ENCODE peak calls at places on chromosomes 11 and 22, in eight cellular contexts. D is CD8-positive, alpha-beta memory T cell; W is tibial artery; Q is transverse colon; F is psoas muscle; V is heart left ventricle; J is heart right ventricle; I is HCT116. P is an unnamed sample. For H3K36me3, the result is how much of the 10 kb centered on the place peaks cover.

GRCh38 chr22:22242488-22242887 is 2.1 kb upstream of the VPREB1 start:
- DNase-seq in W (no peak), I (no peak), Q (no peak), J (no peak), F (no peak), V (no peak), D (no peak), P (no peak)

GRCh38 chr22:27840436-27840835 is 38.9 kb upstream of the MN1 start:
- DNase-seq in I (no peak), Q (no peak), V (no peak), J (no peak), W (no peak), D (no peak), F (no peak), P (no peak)

GRCh38 chr22:27391092-27391770 is 410.3 kb downstream of the MN1 start:
- DNase-seq in V (peak), F (peak), Q (no peak), J (peak), W (peak), D (no peak), I (no peak), P (peak)

GRCh38 chr11:116173506-116173905 is 599.3 kb downstream of the BUD13 start:
- DNase-seq in V (no peak), W (no peak), J (no peak), F (no peak), D (no peak), I (no peak), Q (no peak), P (no peak)

GRCh38 chr11:131195801-131196517 is 174.5 kb upstream of the NTM start:
- DNase-seq in V (peak), I (no peak), Q (peak), J (peak), D (no peak), W (no peak), F (no peak), P (peak)

GRCh38 chr11:55826919-55827318 is at the start of gene OR5L2:
- DNase-seq in W (no peak), D (no peak), V (no peak), I (no peak), Q (no peak), J (no peak), F (no peak), P (no peak)

GRCh38 chr11:64561984-64562722 is 28.9 kb upstream of the SLC22A12 start:
- DNase-seq in I (no peak), J (no peak), V (no peak), W (no peak), Q (no peak), F (no peak), D (no peak), P (no peak)

GRCh38 chr11:32154275-32154674 is 63.4 kb downstream of the RCN1 start:
- DNase-seq in V (no peak), F (no peak), D (no peak), J (no peak), I (peak), Q (no peak), W (no peak), P (no peak)

GRCh38 chr11:626475-627272 is at the start of gene SCT:
- DNase-seq in D (no peak), W (no peak), V (peak), J (no peak), Q (no peak), I (no peak), F (no peak), P (no peak)

GRCh38 chr11:93059074-93059957 is 89.9 kb downstream of the MTNR1B start:
- DNase-seq in D (no peak), W (no peak), V (no peak), Q (no peak), I (no peak), F (no peak), J (no peak), P (peak)

GRCh38 chr11:15163136-15163535 is 48.4 kb downstream of the INSC start:
- DNase-seq in D (no peak), Q (no peak), W (no peak), J (no peak), F (no peak), I (no peak), V (no peak), P (no peak)

GRCh38 chr11:1155274-1155693 is 2.5 kb upstream of the MUC5AC start:
- DNase-seq in V (no peak), Q (no peak), J (no peak), D (no peak), F (no peak), I (no peak), W (no peak), P (no peak)

GRCh38 chr22:50444663-50445062 is 30.2 kb downstream of the SBF1 start:
- DNase-seq in W (no peak), Q (peak), F (peak), D (no peak), V (no peak), I (peak), J (no peak), P (peak)

GRCh38 chr11:75562048-75562835 is at the start of gene SERPINH1:
- DNase-seq in J (peak), V (peak), F (peak), D (peak), Q (peak), W (peak), I (peak), P (peak)

GRCh38 chr11:57345555-57346151 is 7.5 kb downstream of the P2RX3 start:
- DNase-seq in Q (peak), W (peak), F (peak), J (peak), D (peak), V (peak), I (peak), P (peak)

GRCh38 chr11:19474954-19475811 is 234.4 kb upstream of the E2F8 start:
- DNase-seq in W (no peak), V (no peak), F (no peak), J (no peak), Q (no peak), D (no peak), I (no peak), P (peak)

GRCh38 chr11:66189031-66189745 is 79.3 kb upstream of the RAB1B start:
- DNase-seq in D (no peak), W (no peak), I (no peak), Q (no peak), J (no peak), V (no peak), F (no peak), P (no peak)

DNA sequence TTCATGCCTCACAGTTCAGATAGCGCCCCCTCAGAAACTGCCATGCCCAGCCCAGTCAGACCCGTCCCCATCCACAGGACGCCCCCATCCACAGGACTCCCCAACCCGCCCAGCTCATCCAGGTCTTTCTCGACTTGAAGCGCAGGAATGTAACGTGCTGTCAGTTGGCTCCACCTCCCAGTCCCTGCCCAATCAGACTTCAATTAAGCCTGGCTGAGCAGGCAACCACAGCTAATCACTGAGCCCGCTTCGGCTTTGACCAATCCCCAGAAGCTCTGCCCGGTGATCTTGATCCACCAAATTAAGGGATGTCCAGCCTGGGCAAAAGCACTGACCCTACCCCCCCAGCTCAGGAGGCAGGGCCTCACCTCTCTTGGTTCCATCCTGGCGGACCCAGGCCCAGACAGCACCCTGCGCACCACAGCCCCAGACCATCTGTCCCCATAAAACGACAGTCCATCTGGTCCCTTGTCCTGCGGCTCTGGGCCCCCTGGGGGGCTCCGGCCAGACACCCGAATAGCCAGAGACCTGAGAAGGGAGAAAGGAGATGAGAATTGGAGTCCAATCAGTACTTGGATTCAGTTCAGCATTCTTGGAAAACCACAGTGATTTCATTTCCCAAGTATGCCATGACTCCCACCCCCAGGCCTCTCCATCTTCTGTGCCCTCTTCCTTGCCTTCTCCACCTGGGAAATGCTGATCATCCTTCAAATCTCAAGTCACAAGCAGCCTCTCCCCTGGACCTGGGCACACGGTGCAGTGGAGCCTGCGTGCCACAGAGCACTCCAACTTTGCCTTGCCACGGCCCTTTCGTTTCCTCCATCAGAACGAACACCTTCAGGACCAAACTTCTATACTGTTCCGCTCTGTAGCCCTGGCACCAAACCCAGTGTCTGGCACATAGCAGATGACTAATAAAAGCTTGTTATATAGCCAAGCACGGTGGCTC is 10.7 kb upstream of the MFNG start:
- DNase-seq in D (no peak), Q (no peak), W (no peak), V (no peak), F (no peak), I (no peak), J (no peak), P (no peak)
- H3K36me3 ChIP-seq in D (under half), Q (under half), W (under half), V (under half), F (under half), I (under half), J (under half), P (under half)

GRCh38 chr11:119324124-119324665 is 7.3 kb upstream of the MCAM start:
- DNase-seq in J (no peak), V (no peak), I (no peak), Q (no peak), W (no peak), F (no peak), D (no peak), P (no peak)

GRCh38 chr11:119320593-119321524 is 3.9 kb upstream of the MCAM start:
- DNase-seq in W (peak), J (peak), I (no peak), D (no peak), F (peak), Q (peak), V (peak), P (no peak)

GRCh38 chr11:119323532-119324033 is 6.7 kb upstream of the MCAM start:
- DNase-seq in J (no peak), D (peak), W (peak), F (peak), I (peak), Q (peak), V (peak), P (peak)

GRCh38 chr11:119322921-119323531 is 6.1 kb upstream of the MCAM start:
- DNase-seq in Q (no peak), W (no peak), I (no peak), F (no peak), D (no peak), V (no peak), J (no peak), P (no peak)

GRCh38 chr11:119322360-119322739 is 5.4 kb upstream of the MCAM start:
- DNase-seq in F (no peak), V (no peak), W (no peak), Q (no peak), I (no peak), D (no peak), J (no peak), P (no peak)
- H3K4me3 ChIP-seq in F (peak), V (peak), W (peak), Q (no peak), I (no peak), D (no peak), J (peak), P (no peak)

GRCh38 chr11:68782711-68783110 is 31.4 kb upstream of the TESMIN start:
- DNase-seq in J (no peak), V (no peak), I (no peak), W (no peak), Q (no peak), D (no peak), F (no peak), P (no peak)
- H3K36me3 ChIP-seq in J (under half), V (half or more), I (under half), W (half or more), Q (under half), D (under half), F (half or more), P (half or more)

DNA sequence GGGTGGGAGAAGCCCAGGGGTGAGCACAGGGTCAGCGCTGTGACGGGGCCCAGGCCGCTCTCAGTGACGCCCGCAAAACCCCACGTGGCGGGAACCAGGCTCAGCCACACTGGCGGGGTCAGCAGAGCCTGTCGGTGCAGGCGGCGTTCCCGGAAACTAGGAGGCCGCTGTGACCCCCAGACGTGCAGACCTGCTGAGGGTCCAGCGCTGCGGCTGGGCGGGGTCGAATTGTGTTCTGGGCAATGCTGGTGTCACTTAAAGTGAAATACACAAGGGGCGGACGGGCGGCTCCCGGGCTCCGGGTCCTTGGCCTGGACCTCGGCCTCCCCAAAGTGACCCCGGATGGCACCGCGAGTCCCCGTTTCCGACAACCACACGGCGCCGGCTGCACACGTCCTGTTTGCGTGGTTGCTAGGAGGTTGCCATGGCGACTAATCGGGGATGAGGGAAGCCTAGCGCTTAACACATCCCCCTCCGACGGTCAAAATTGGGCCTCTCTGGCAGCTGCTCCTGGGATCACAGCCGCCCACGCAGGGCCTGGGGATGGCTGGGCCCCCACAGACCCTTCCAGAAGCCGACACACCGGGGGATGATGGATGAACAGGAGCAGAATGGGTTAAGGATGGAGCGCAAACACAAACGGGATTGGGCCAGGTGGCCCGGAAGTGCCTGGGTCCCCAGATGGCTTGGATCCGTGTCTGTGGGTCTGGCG is 81.7 kb upstream of the PRR5 start:
- DNase-seq in J (peak), F (peak), V (peak), I (no peak), W (peak), Q (peak), D (peak), P (peak)
- H3K4me3 ChIP-seq in J (peak), F (no peak), V (peak), I (no peak), W (no peak), Q (no peak), D (peak), P (no peak)

GRCh38 chr11:68276864-68277263 is 5.1 kb upstream of the C11orf24 start:
- DNase-seq in D (no peak), W (no peak), J (no peak), Q (no peak), F (no peak), V (no peak), I (no peak), P (no peak)

GRCh38 chr11:68279676-68280075 is 7.9 kb upstream of the C11orf24 start:
- DNase-seq in J (no peak), Q (no peak), F (no peak), D (peak), V (no peak), I (no peak), W (no peak), P (no peak)

GRCh38 chr11:68273056-68273738 is 1.4 kb upstream of the C11orf24 start:
- DNase-seq in D (no peak), W (no peak), V (no peak), I (no peak), F (no peak), J (no peak), Q (no peak), P (peak)

GRCh38 chr11:68271781-68272608 is at the start of gene C11orf24:
- DNase-seq in W (peak), V (peak), F (peak), I (peak), D (peak), Q (peak), J (peak), P (peak)

GRCh38 chr11:68275721-68276488 is 4.1 kb upstream of the C11orf24 start:
- DNase-seq in I (peak), J (no peak), F (no peak), V (no peak), D (peak), W (no peak), Q (no peak), P (no peak)
- H3K36me3 ChIP-seq in I (under half), J (under half), F (under half), V (under half), D (under half), W (under half), Q (under half), P (under half)

DNA sequence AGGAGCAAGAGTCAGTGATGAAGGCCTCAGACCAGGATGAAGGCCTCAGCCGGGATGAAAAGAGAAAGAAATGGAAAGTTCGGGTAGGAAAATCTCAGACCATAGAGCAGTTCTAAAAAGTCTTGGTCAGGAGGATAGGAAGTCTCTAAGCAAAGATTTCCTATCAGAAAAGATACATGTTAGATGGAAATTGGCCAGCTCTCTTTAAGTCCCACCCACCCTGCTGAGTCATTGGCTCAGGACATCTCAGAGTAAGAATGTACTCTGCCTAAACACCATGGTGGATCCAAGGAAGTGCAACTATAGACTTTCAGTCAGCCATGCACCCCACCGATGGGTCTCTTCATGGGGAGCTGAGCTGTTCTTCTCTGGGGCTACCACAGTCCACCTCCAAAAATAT is 4.4 kb downstream of the OR8B3 start:
- DNase-seq in V (no peak), F (no peak), W (no peak), J (no peak), D (no peak), I (no peak), Q (no peak), P (no peak)
- H3K4me3 ChIP-seq in V (no peak), F (no peak), W (no peak), J (no peak), D (no peak), I (no peak), Q (no peak), P (no peak)

GRCh38 chr11:47783087-47783610 is 16.0 kb upstream of the FNBP4 start:
- DNase-seq in D (no peak), V (no peak), Q (no peak), I (no peak), F (no peak), J (no peak), W (no peak), P (no peak)

GRCh38 chr11:47784785-47785381 is 17.7 kb upstream of the FNBP4 start:
- DNase-seq in J (no peak), I (no peak), F (no peak), W (no peak), D (no peak), Q (no peak), V (no peak), P (no peak)

GRCh38 chr11:47791774-47792173 is 24.6 kb upstream of the FNBP4 start:
- DNase-seq in J (no peak), I (no peak), D (no peak), W (no peak), V (no peak), F (no peak), Q (no peak), P (no peak)

GRCh38 chr11:47786373-47786772 is 19.2 kb upstream of the FNBP4 start:
- DNase-seq in F (peak), D (no peak), Q (no peak), I (no peak), V (peak), W (no peak), J (peak), P (no peak)

GRCh38 chr11:47788181-47788580 is 21.0 kb upstream of the FNBP4 start:
- DNase-seq in D (no peak), I (no peak), J (no peak), W (no peak), Q (no peak), V (no peak), F (no peak), P (no peak)
- H3K36me3 ChIP-seq in D (under half), I (half or more), J (under half), W (half or more), Q (under half), V (half or more), F (half or more), P (half or more)

DNA sequence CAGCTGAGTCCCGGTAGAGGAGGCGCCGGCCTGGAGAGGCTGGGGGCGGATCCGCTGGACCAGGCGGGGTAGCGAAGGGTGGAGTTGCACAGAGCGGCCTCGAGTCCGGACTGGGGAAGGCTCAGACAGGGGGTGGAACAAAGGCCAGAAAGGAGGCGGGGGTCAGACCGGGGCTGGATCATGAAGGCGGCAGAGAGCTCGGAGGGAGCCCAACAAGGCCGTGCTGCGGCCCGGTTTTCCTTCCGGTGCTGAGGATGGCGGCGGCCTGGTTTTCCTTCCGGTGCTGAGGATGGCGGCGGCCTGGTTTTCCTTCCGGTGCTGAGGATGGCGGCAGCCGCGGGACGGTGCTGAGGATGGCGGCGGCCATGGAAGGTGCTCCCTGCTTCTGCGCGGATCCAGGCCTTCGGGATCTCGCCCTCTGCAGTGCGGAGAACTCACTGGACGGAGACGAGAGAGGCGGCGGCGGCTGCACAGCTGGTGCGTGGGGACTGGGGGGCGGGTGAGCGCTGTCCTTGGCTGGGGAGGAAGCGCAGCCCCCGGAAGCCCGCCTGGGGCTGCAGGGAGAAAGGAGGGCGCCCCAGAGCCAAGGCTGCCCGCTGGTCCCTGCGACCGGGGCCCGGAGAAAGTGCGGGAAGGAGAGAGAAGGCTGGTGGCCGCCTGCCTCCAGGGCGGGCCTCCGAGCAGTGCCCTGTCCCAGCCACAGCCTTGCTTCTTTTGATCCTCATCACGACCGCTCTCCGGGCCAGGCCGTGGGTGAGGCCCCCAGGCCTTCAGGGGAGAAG is 350.4 kb upstream of the B3GAT1 start:
- DNase-seq in V (no peak), I (no peak), J (no peak), W (no peak), D (no peak), F (no peak), Q (no peak), P (no peak)
- H3K4me3 ChIP-seq in V (peak), I (no peak), J (no peak), W (peak), D (no peak), F (no peak), Q (no peak), P (no peak)

DNA sequence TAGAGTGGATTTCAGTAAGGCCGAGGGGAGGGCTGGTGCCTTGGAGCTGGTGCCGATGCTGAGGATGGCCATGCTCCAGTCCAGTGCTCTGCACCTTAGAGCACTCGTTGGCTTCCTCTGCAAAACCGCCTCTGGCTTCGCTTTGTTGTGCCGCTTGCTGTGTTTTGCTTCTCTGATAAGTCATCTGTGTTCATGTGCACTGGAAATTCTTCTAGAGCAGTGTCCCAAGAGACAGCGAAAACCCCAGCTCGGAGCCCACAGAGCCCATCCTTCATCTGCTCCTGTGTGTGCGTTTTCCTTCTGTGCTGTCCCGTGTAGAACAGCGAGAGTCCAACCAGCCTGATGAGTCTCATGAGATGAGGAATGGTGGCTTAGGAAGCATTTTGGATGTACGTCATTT is 12.1 kb downstream of the FAM118A start:
- DNase-seq in W (no peak), V (no peak), Q (no peak), J (no peak), D (no peak), F (no peak), I (no peak), P (no peak)
- H3K36me3 ChIP-seq in W (under half), V (under half), Q (under half), J (under half), D (under half), F (under half), I (under half), P (under half)